ENCODE peak calls at places on chromosomes 2 and 18, in four cellular contexts. U is DND-41, O is GM06990, N is A549. E is an unnamed sample.
A peak's percentile ranks its signal among the peaks of the same experiment; 100 is the strongest.

GRCh38 chr2:187541086-187542085 is 12.8 kb downstream of the TFPI start:
- DNase-seq in N (peak; percentile 96), U (no peak), O (no peak), E (no peak)

GRCh38 chr2:176317246-176318065 is 48.2 kb downstream of the MTX2 start:
- DNase-seq in N (no peak), U (no peak), O (no peak), E (no peak)

GRCh38 chr2:119753041-119753929 is 6.4 kb upstream of the PTPN4 start:
- DNase-seq in N (peak; percentile 64), U (peak; percentile 44), O (no peak), E (peak; percentile 45)

GRCh38 chr2:148814853-148815419 is 60.1 kb upstream of the KIF5C start:
- DNase-seq in U (no peak), N (no peak), O (no peak), E (no peak)

GRCh38 chr2:30770791-30771190 is 36.5 kb downstream of the CAPN13 start:
- DNase-seq in U (no peak), O (no peak), N (no peak), E (no peak)

GRCh38 chr2:96739051-96739632 is 722 bp downstream of the LMAN2L start:
- DNase-seq in U (no peak), O (no peak), N (no peak), E (no peak)

GRCh38 chr2:159145745-159146359 is 140.7 kb downstream of the WDSUB1 start:
- DNase-seq in O (no peak), N (no peak), U (no peak), E (no peak)

GRCh38 chr2:197661626-197662025 is 13.8 kb downstream of the RFTN2 start:
- DNase-seq in N (no peak), U (no peak), O (no peak), E (peak; percentile 52)

GRCh38 chr2:46939596-46940359 is 24.2 kb upstream of the MCFD2 start:
- DNase-seq in O (no peak), U (peak; percentile 28), N (no peak), E (no peak)

GRCh38 chr2:222582931-222583330 is 73.0 kb downstream of the FARSB start:
- DNase-seq in N (peak; percentile 25), U (no peak), O (no peak), E (no peak)

GRCh38 chr2:206974556-206974955 is 35.2 kb downstream of the CPO start:
- DNase-seq in U (no peak), O (no peak), N (no peak), E (no peak)

GRCh38 chr2:20668871-20669475 is 2.0 kb downstream of the GDF7 start:
- DNase-seq in O (no peak), U (no peak), N (no peak), E (no peak)

GRCh38 chr18:36460324-36460850 is 162.9 kb downstream of the FHOD3 start:
- DNase-seq in U (no peak), N (no peak), O (no peak), E (no peak)

GRCh38 chr18:11665587-11665986 is 23.5 kb upstream of the GNAL start:
- DNase-seq in O (no peak), U (no peak), N (no peak), E (no peak)

GRCh38 chr2:231929961-231930600 is 3.9 kb upstream of the NPPC start:
- DNase-seq in U (no peak), N (no peak), O (peak; percentile 34), E (no peak)

GRCh38 chr18:421236-422155 is 79.0 kb downstream of the COLEC12 start:
- DNase-seq in N (no peak), U (no peak), O (no peak), E (no peak)

GRCh38 chr2:235091983-235092382 is 140.2 kb downstream of the SH3BP4 start:
- DNase-seq in O (no peak), U (no peak), N (no peak), E (no peak)

GRCh38 chr2:145984541-145984940 is 1464.6 kb upstream of the ZEB2 start:
- DNase-seq in N (peak; percentile 52), U (no peak), O (no peak), E (no peak)

GRCh38 chr2:149329068-149329467 is 1.3 kb upstream of the LYPD6 start:
- DNase-seq in O (no peak), N (no peak), U (no peak), E (no peak)

GRCh38 chr2:14779252-14779651 is 146.7 kb downstream of the LRATD1 start:
- DNase-seq in O (no peak), U (no peak), N (no peak), E (no peak)

DNA sequence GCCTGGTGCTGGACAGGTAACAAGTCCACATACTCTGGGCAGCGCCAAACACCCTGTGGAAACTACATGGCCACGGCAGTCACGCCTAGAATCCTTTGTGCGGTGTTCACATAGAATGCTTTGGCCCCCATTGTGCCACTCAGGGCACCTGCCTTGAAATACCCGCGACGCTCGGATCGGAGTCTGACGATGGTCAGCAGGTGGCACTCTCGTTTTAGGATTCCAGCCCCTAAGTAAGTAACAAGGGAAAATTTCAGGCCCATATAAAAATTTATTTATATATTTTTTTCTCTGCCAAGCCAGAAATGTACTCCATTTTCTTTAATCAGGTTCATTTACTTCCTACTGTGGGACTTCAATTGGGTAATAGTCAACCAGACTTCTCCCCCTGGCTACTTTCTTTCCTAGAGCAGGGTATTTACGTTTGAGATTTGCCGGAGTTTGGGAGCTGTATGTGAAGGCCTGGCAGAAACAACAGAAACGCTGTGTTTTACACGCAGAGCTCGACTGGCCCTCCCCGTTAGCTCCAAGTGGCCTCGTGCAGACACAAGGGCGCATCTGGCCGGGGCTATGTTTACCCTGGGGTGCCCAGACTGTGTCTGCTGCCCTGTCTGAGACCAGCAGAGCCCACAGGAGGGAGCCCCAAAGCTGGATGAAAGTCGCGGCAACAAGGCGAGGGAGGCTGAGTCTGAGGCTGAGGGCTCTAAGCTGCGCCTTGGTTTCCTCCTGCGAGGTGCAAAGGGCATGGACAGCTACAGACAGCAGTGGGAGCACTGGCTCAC is 41.6 kb downstream of the LRRC30 start:
- DNase-seq in U (no peak), N (peak; percentile 71), O (no peak), E (peak; percentile 9)
- H3K4me3 ChIP-seq in U (no peak overlapping the region), N (no peak overlapping the region), O (no peak overlapping the region), E (no peak overlapping the region)

GRCh38 chr2:191748050-191748449 is 70.1 kb downstream of the NABP1 start:
- DNase-seq in N (no peak), U (no peak), O (no peak), E (no peak)
- H3K4me3 ChIP-seq in N (no peak overlapping the region), U (no peak overlapping the region), O (no peak overlapping the region), E (no peak overlapping the region)

GRCh38 chr2:3454802-3455201 is 64.5 kb downstream of the ADI1 start:
- DNase-seq in O (no peak), U (no peak), N (no peak), E (no peak)
- H3K4me3 ChIP-seq in O (no peak overlapping the region), U (no peak overlapping the region), N (no peak overlapping the region), E (no peak overlapping the region)

GRCh38 chr2:189249901-189250300 is 70.3 kb upstream of the COL5A2 start:
- DNase-seq in U (no peak), N (no peak), O (no peak), E (no peak)

GRCh38 chr2:189254268-189254883 is 74.8 kb upstream of the COL5A2 start:
- DNase-seq in O (no peak), N (peak; percentile 54), U (no peak), E (no peak)

GRCh38 chr2:189253841-189254240 is 74.3 kb upstream of the COL5A2 start:
- DNase-seq in U (no peak), N (no peak), O (no peak), E (no peak)

GRCh38 chr2:189255711-189256110 is 76.2 kb upstream of the COL5A2 start:
- DNase-seq in N (no peak), U (no peak), O (no peak), E (no peak)

DNA sequence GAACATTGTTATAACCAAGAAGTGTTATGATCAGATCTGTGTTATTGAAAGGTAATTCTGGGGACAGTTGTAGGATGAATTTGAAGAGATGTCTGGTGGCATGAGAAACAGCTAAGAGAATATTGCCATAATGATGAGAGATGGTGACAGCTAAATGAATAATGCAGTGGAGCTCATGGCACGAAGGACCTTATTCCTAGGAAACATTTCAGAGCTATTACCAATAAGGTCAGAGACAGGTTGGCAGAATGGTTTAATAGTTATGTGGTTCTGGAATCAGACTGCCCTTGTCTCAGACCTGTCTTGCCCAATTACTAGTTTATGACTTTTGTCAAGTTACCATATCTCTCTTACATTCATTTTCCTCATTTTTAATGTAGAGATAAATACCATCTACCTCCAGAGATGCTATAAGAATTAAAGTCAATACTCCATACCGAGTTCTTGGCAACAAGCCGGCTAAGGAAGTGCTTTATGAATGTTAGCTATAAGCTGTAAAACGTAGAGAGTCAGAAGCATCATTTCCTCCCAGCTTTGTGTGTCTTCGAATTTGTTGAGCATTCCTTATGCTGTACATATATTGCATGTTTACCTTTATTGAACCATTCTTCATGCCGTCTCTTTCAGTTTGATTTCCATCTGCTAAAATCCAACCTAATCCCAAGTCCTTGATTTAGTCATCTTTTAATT is 73.6 kb upstream of the COL5A2 start:
- DNase-seq in U (no peak), N (peak; percentile 47), O (no peak), E (no peak)
- H3K4me3 ChIP-seq in U (no peak overlapping the region), N (no peak overlapping the region), O (no peak overlapping the region), E (no peak overlapping the region)